ENCODE peak calls at places on chromosomes 3 and 15, in six cellular contexts. F is neural progenitor cell, S is heart right ventricle, O is kidney epithelial cell, L is cardiac muscle cell, P is AG04450. M is an unnamed sample.

GRCh38 chr3:189099505-189100290 is 72.1 kb upstream of the TPRG1 start:
- DNase-seq in S (peak; percentile 29), P (no peak), O (no peak), L (no peak), F (no peak), M (no peak)

GRCh38 chr3:72847282-72847681 is 963 bp downstream of the SHQ1 start:
- DNase-seq in L (no peak), F (no peak), S (no peak), P (no peak), O (no peak), M (no peak)

GRCh38 chr15:81133782-81134461 is at the start of gene CFAP161:
- DNase-seq in F (peak; percentile 97), P (peak; percentile 33), O (no peak), S (peak; percentile 73), L (peak; percentile 95), M (no peak)

GRCh38 chr3:36663666-36664291 is 100.6 kb downstream of the DCLK3 start:
- DNase-seq in F (no peak), O (peak; percentile 75), S (no peak), L (no peak), P (no peak), M (no peak)

GRCh38 chr3:29307229-29307796 is 26.4 kb downstream of the RBMS3 start:
- DNase-seq in F (no peak), P (peak; percentile 37), L (peak; percentile 44), O (no peak), S (no peak), M (no peak)

GRCh38 chr3:128006061-128006470 is 46.2 kb upstream of the SEC61A1 start:
- DNase-seq in O (no peak), F (peak; percentile 68), S (no peak), L (no peak), P (no peak), M (no peak)

GRCh38 chr3:98645039-98645438 is 51.6 kb upstream of the CPOX start:
- DNase-seq in F (no peak), S (no peak), P (no peak), L (no peak), O (no peak), M (no peak)

GRCh38 chr3:195823998-195824397 is 12.3 kb upstream of the MUC4 start:
- DNase-seq in P (no peak), F (peak; percentile 20), L (no peak), O (no peak), S (no peak), M (no peak)

GRCh38 chr3:152243301-152243711 is 25.4 kb upstream of the MBNL1 start:
- DNase-seq in P (no peak), L (no peak), S (no peak), O (no peak), F (no peak), M (no peak)

GRCh38 chr3:122668930-122669730 is 11.5 kb upstream of the PARP14 start:
- DNase-seq in F (no peak), S (no peak), P (peak; percentile 32), L (no peak), O (peak; percentile 62), M (peak; percentile 31)

GRCh38 chr3:185176756-185177359 is 24.0 kb upstream of the C3orf70 start:
- DNase-seq in S (peak; percentile 24), P (no peak), O (no peak), F (peak; percentile 62), L (peak; percentile 54), M (no peak)

GRCh38 chr3:124413989-124414598 is 316.2 kb upstream of the UMPS start:
- DNase-seq in O (no peak), L (no peak), S (no peak), P (no peak), F (no peak), M (no peak)

GRCh38 chr3:63047068-63047467 is 171.9 kb upstream of the CADPS start:
- DNase-seq in P (no peak), F (no peak), S (no peak), O (no peak), L (peak; percentile 56), M (no peak)

GRCh38 chr3:125110016-125110875 is 54.4 kb upstream of the HEG1 start:
- DNase-seq in F (no peak), P (peak; percentile 92), O (peak; percentile 76), L (no peak), S (no peak), M (peak; percentile 90)

GRCh38 chr3:35492846-35493245 is 146.5 kb upstream of the ARPP21 start:
- DNase-seq in O (no peak), S (no peak), F (no peak), P (no peak), L (no peak), M (no peak)

GRCh38 chr3:71523628-71524027 is 59.9 kb downstream of the FOXP1 start:
- DNase-seq in P (no peak), F (no peak), S (no peak), O (no peak), L (no peak), M (no peak)

GRCh38 chr3:14304101-14305045 is 98.0 kb upstream of the SLC6A6 start:
- DNase-seq in F (no peak), O (no peak), P (no peak), S (peak; percentile 48), L (no peak), M (no peak)

GRCh38 chr15:88391700-88392099 is 75.5 kb downstream of the MRPL46 start:
- DNase-seq in L (no peak), P (no peak), S (no peak), O (no peak), F (no peak), M (no peak)

GRCh38 chr3:51734572-51734907 is 27.7 kb downstream of the GRM2 start:
- DNase-seq in F (peak; percentile 16), L (no peak), O (no peak), S (no peak), P (no peak), M (no peak)

GRCh38 chr3:38036906-38037305 is 2.1 kb upstream of the DLEC1 start:
- DNase-seq in S (no peak), L (no peak), P (no peak), O (no peak), F (no peak), M (no peak)

GRCh38 chr3:84109911-84110310 is 848.9 kb upstream of the CADM2 start:
- DNase-seq in S (no peak), O (no peak), F (no peak), L (no peak), P (no peak), M (no peak)

GRCh38 chr15:46039703-46040102 is 404.9 kb downstream of the SQOR start:
- DNase-seq in L (no peak), P (no peak), S (no peak), O (no peak), F (no peak), M (no peak)

GRCh38 chr3:17111556-17111955 is 226.8 kb downstream of the PLCL2 start:
- DNase-seq in O (no peak), F (no peak), P (no peak), S (no peak), L (no peak), M (no peak)

GRCh38 chr3:170632780-170633179 is 46.9 kb upstream of the SLC7A14 start:
- DNase-seq in P (no peak), O (peak; percentile 7), S (no peak), F (no peak), L (no peak), M (no peak)

GRCh38 chr3:86938706-86939105 is 52.2 kb downstream of the VGLL3 start:
- DNase-seq in P (peak; percentile 55), L (no peak), S (no peak), F (no peak), O (no peak), M (peak; percentile 99)

GRCh38 chr15:70140543-70141375 is 43.0 kb upstream of the TLE3 start:
- DNase-seq in S (no peak), P (no peak), F (no peak), L (no peak), O (no peak), M (no peak)

GRCh38 chr3:16334909-16335308 is 69.9 kb downstream of the OXNAD1 start:
- DNase-seq in P (no peak), F (no peak), S (no peak), O (no peak), L (no peak), M (no peak)

GRCh38 chr15:31276596-31277298 is 49.9 kb upstream of the KLF13 start:
- DNase-seq in P (no peak), S (peak; percentile 3), L (no peak), F (no peak), O (no peak), M (no peak)

GRCh38 chr3:16849795-16850194 is 35.0 kb upstream of the PLCL2 start:
- DNase-seq in F (no peak), P (peak; percentile 8), S (no peak), O (no peak), L (no peak), M (no peak)

GRCh38 chr15:35545825-35546580 is at the start of gene DPH6:
- DNase-seq in L (peak; percentile 89), S (peak; percentile 86), F (peak; percentile 87), O (peak; percentile 47), P (peak; percentile 44), M (peak; percentile 3)
- TF ChIP-seq CTCF in L (no peak), S (no peak), F (no peak), O (no peak), P (no peak), M (no peak)

GRCh38 chr3:187361835-187362234 is 6.3 kb upstream of the RTP4 start:
- DNase-seq in P (no peak), L (peak; percentile 3), S (no peak), F (no peak), O (no peak), M (no peak)

GRCh38 chr3:187360523-187361060 is 7.6 kb upstream of the RTP4 start:
- DNase-seq in S (no peak), F (peak; percentile 17), L (no peak), O (no peak), P (no peak), M (no peak)

GRCh38 chr3:187360087-187360486 is 8.1 kb upstream of the RTP4 start:
- DNase-seq in P (no peak), O (no peak), S (no peak), L (no peak), F (peak; percentile 61), M (no peak)
- H3K4me3 ChIP-seq in P (no peak overlapping the region), O (no peak overlapping the region), S (no peak overlapping the region), L (no peak overlapping the region), F (no peak overlapping the region), M (no peak overlapping the region)

DNA sequence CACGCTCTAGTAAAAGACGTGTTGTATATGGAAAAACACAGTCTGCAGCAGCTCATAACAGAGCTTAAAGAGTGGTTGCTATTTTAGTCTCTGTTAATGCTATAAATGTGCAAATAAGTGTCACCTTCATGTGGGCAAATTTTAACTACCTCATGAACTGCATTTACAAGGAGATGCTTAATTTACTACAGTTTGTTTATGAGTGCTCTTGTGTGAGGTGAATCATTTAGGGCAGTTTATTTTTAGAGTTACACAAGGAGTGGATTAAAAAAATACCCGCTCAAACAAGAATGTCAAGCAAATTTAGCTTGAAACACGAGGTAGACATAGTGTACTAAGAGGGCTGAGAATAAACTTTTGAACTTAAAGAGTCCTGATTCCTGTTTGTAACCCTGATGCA is 579.0 kb downstream of the MFSD1 start:
- DNase-seq in S (no peak), F (no peak), O (no peak), L (no peak), P (no peak), M (no peak)
- TF ChIP-seq CTCF in S (no peak), F (no peak), O (no peak), L (no peak), P (no peak), M (no peak)

DNA sequence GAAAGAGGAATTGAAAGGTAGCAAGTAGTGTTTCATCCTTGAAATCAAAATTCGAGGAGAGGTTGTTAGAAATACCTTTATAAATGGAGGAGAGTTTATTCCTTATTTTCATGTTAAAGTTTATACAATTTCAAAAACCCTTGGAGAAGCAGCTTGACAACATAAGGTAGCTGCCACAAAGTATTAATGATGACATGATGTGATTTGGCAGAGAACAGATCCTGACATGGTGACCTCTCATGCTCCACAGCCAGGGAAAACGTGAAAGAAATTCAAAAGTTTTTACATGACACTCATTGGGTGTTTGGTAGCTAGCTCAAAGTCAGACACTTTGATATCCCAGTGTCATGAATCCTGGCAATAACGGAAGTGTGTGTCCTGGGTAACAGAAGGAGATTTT is 320.8 kb downstream of the GBE1 start:
- DNase-seq in L (no peak), O (no peak), F (no peak), S (no peak), P (no peak), M (no peak)
- H3K4me3 ChIP-seq in L (no peak overlapping the region), O (no peak overlapping the region), F (no peak overlapping the region), S (no peak overlapping the region), P (no peak overlapping the region), M (no peak overlapping the region)

M was measured in AG04449.